ENCODE peak calls at places on chromosomes 13 and 19, in nine cellular contexts. K is right lobe of liver, L is cardiac muscle cell, N is esophagus muscularis mucosa, T is upper lobe of right lung, B is GM23338, Q is neural progenitor cell, H is fibroblast of lung, Z is heart left ventricle. S is an unnamed sample.
A peak's percentile ranks its signal among the peaks of the same experiment; 100 is the strongest.

GRCh38 chr19:35476149-35476548 is 14.1 kb downstream of the KRTDAP start:
- DNase-seq in Q (peak; percentile 35), K (no peak), H (no peak), N (no peak), Z (no peak), L (no peak), T (no peak), B (peak; percentile 90), S (no peak)

GRCh38 chr13:23561261-23561660 is 9.0 kb upstream of the TNFRSF19 start:
- DNase-seq in Z (no peak), L (no peak), N (no peak), H (no peak), K (no peak), B (no peak), Q (no peak), T (no peak), S (no peak)

GRCh38 chr19:18131841-18132596 is 20.9 kb upstream of the PIK3R2 start:
- DNase-seq in Z (no peak), L (no peak), H (no peak), N (no peak), T (no peak), Q (peak; percentile 36), K (no peak), B (peak; percentile 74), S (no peak)

GRCh38 chr19:441213-441823 is 19.5 kb downstream of the SHC2 start:
- DNase-seq in K (no peak), B (no peak), Z (no peak), N (no peak), L (no peak), H (no peak), Q (no peak), T (no peak), S (no peak)

GRCh38 chr19:49677232-49677881 is at the start of gene PRMT1:
- DNase-seq in B (peak; percentile 67), T (peak; percentile 79), H (no peak), Z (no peak), N (no peak), K (peak; percentile 68), Q (no peak), L (no peak), S (no peak)

GRCh38 chr19:16585808-16586476 is 13.7 kb upstream of the SLC35E1 start:
- DNase-seq in B (no peak), Z (no peak), H (no peak), N (no peak), Q (no peak), L (no peak), K (no peak), T (no peak), S (no peak)

GRCh38 chr13:101700598-101700997 is 248.1 kb downstream of the ITGBL1 start:
- DNase-seq in L (peak; percentile 13), T (no peak), Q (no peak), K (no peak), B (no peak), Z (no peak), H (peak; percentile 83), N (no peak), S (no peak)

GRCh38 chr13:53124568-53125094 is 96.0 kb downstream of the OLFM4 start:
- DNase-seq in H (no peak), Q (no peak), K (no peak), B (no peak), Z (no peak), L (no peak), N (no peak), T (no peak), S (no peak)

GRCh38 chr19:1621574-1621973 is 16.3 kb upstream of the UQCR11 start:
- DNase-seq in H (no peak), B (no peak), L (no peak), N (no peak), K (no peak), Z (no peak), Q (no peak), T (no peak), S (no peak)

GRCh38 chr13:67619346-67619745 is 389.2 kb upstream of the PCDH9 start:
- DNase-seq in K (no peak), Z (no peak), N (no peak), L (no peak), T (no peak), H (peak; percentile 58), B (no peak), Q (no peak), S (no peak)

GRCh38 chr13:89465366-89465765 is 1794.2 kb downstream of the SLITRK5 start:
- DNase-seq in N (no peak), B (no peak), H (peak; percentile 51), K (no peak), Q (peak; percentile 15), L (peak; percentile 9), T (no peak), Z (no peak), S (peak; percentile 76)

GRCh38 chr13:44437356-44438233 is 64.0 kb downstream of the SERP2 start:
- DNase-seq in T (no peak), L (peak; percentile 57), N (no peak), Z (no peak), Q (peak; percentile 47), H (peak; percentile 78), K (no peak), B (peak; percentile 78), S (no peak)

GRCh38 chr13:113648218-113648615 is 9.8 kb downstream of the ATP4B start:
- DNase-seq in N (no peak), Q (no peak), H (no peak), Z (peak; percentile 7), B (no peak), L (no peak), T (peak; percentile 48), K (no peak), S (no peak)

GRCh38 chr13:85864963-85865530 is 65.8 kb upstream of the SLITRK6 start:
- DNase-seq in K (no peak), Z (no peak), L (peak; percentile 1), H (peak; percentile 41), T (no peak), Q (peak; percentile 58), B (peak; percentile 78), N (no peak), S (peak; percentile 53)

GRCh38 chr19:38691938-38692457 is 44.5 kb downstream of the ACTN4 start:
- DNase-seq in T (no peak), K (no peak), H (peak; percentile 96), Q (no peak), L (peak; percentile 90), N (no peak), Z (peak; percentile 64), B (no peak), S (peak; percentile 93)

GRCh38 chr19:18975011-18975410 is 34.0 kb upstream of the HOMER3 start:
- DNase-seq in Q (no peak), H (no peak), L (no peak), Z (no peak), B (no peak), N (no peak), T (no peak), K (no peak), S (no peak)

GRCh38 chr19:38267780-38268430 is 3.5 kb downstream of the SPINT2 start:
- DNase-seq in B (peak; percentile 38), N (no peak), Z (no peak), T (peak; percentile 76), H (no peak), L (no peak), Q (no peak), K (no peak), S (no peak)

GRCh38 chr13:33053397-33054066 is 37.3 kb downstream of the KL start:
- DNase-seq in L (no peak), T (no peak), B (no peak), H (no peak), N (no peak), Q (no peak), K (no peak), Z (no peak), S (no peak)

GRCh38 chr13:113546571-113547247 is 37.8 kb upstream of the TFDP1 start:
- DNase-seq in T (peak; percentile 60), K (no peak), H (peak; percentile 34), B (no peak), Z (no peak), N (no peak), L (no peak), Q (no peak), S (no peak)

GRCh38 chr19:11261902-11262839 is at the start of gene DOCK6:
- DNase-seq in N (no peak), K (peak; percentile 53), H (no peak), L (no peak), Z (peak; percentile 51), Q (peak; percentile 80), T (peak; percentile 76), B (peak; percentile 71), S (no peak)
- TF ChIP-seq CTCF in N (peak; percentile 51), K (peak; percentile 32), H (peak; percentile 38), L (peak; percentile 41), Z (peak; percentile 41), Q (peak; percentile 59), T (peak; percentile 39), B (peak; percentile 46), S (peak; percentile 53)

DNA sequence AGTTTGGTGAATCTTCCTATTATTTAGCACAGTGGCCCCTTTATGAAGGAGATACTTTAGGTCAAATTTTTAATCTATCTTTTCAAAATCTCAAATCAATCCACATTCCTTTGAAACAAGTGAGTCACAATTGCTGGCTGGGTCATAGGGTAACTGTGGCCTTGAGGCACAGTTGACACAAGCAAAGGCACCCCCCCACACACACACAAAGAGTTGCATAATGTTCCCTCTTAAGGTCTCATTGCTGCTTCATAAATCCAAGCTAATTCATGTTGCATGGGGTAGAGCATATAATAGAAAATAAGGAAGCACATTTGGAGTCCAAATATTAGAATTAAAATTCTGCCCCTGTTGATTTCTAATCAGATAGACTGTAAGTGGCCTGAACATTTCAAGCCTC is 171.5 kb downstream of the DLEU7 start:
- DNase-seq in K (no peak), L (no peak), T (no peak), N (no peak), Q (no peak), H (no peak), Z (no peak), B (no peak), S (no peak)
- H3K27ac ChIP-seq in K (no peak overlapping the region), L (no peak overlapping the region), T (no peak overlapping the region), N (no peak overlapping the region), Q (no peak overlapping the region), H (no peak overlapping the region), Z (peak overlapping the region; percentile 25), B (no peak overlapping the region), S (no peak overlapping the region)

GRCh38 chr19:34317311-34317927 is 47.6 kb upstream of the GPI start:
- DNase-seq in N (no peak), Z (peak; percentile 55), L (no peak), K (no peak), T (no peak), B (no peak), Q (no peak), H (peak; percentile 15), S (no peak)
- H3K4me1 ChIP-seq in N (peaks cover 17% of the 10 kb centered on the region), Z (peaks cover 63% of the 10 kb centered on the region), L (no peaks in the 10 kb centered on the region), K (no peaks in the 10 kb centered on the region), T (peaks cover 26% of the 10 kb centered on the region), B (no peaks in the 10 kb centered on the region), Q (no peaks in the 10 kb centered on the region), H (peaks cover 22% of the 10 kb centered on the region), S (peaks cover 15% of the 10 kb centered on the region)

GRCh38 chr13:42498521-42498920 is 75.4 kb upstream of the TNFSF11 start:
- DNase-seq in H (no peak), B (no peak), L (no peak), T (no peak), Z (no peak), N (no peak), Q (no peak), K (no peak), S (no peak)
- TF ChIP-seq CTCF in H (no peak), B (no peak), L (peak; percentile 6), T (no peak), Z (no peak), N (no peak), Q (no peak), K (no peak), S (peak; percentile 8)

S was measured in foreskin keratinocyte.